ENCODE peak calls at places on chromosome 1, in eight cellular contexts. One of them, this sample, is unnamed.

GRCh38 chr1:33424610-33425009 is 6.3 kb downstream of the PHC2 start:
- DNase-seq in spleen: no peak
- DNase-seq in stomach: no peak
- DNase-seq in prostate gland: no peak
- DNase-seq in esophagus muscularis mucosa: no peak
- DNase-seq in transverse colon: no peak
- DNase-seq in sigmoid colon: no peak
- DNase-seq in breast epithelium: no peak
- DNase-seq in this sample: no peak

GRCh38 chr1:222090103-222090502 is 348.2 kb upstream of the DUSP10 start:
- DNase-seq in spleen: no peak
- DNase-seq in stomach: no peak
- DNase-seq in prostate gland: no peak
- DNase-seq in esophagus muscularis mucosa: peak
- DNase-seq in transverse colon: no peak
- DNase-seq in sigmoid colon: no peak
- DNase-seq in breast epithelium: no peak
- DNase-seq in this sample: no peak

GRCh38 chr1:115757866-115758265 is 10.6 kb downstream of the CASQ2 start:
- DNase-seq in spleen: no peak
- DNase-seq in stomach: no peak
- DNase-seq in prostate gland: no peak
- DNase-seq in esophagus muscularis mucosa: peak
- DNase-seq in transverse colon: no peak
- DNase-seq in sigmoid colon: no peak
- DNase-seq in breast epithelium: no peak
- DNase-seq in this sample: no peak

GRCh38 chr1:161298116-161298515 is 11.7 kb downstream of the MPZ start:
- DNase-seq in spleen: no peak
- DNase-seq in stomach: no peak
- DNase-seq in prostate gland: no peak
- DNase-seq in esophagus muscularis mucosa: no peak
- DNase-seq in transverse colon: no peak
- DNase-seq in sigmoid colon: no peak
- DNase-seq in breast epithelium: no peak
- DNase-seq in this sample: no peak

GRCh38 chr1:109713636-109714035 is 1.6 kb downstream of the GSTM5 start:
- DNase-seq in spleen: no peak
- DNase-seq in stomach: no peak
- DNase-seq in prostate gland: no peak
- DNase-seq in esophagus muscularis mucosa: peak
- DNase-seq in transverse colon: no peak
- DNase-seq in sigmoid colon: no peak
- DNase-seq in breast epithelium: no peak
- DNase-seq in this sample: no peak

GRCh38 chr1:36223373-36223995 is 759 bp upstream of the THRAP3 start:
- DNase-seq in spleen: no peak
- DNase-seq in stomach: no peak
- DNase-seq in prostate gland: peak
- DNase-seq in esophagus muscularis mucosa: no peak
- DNase-seq in transverse colon: peak
- DNase-seq in sigmoid colon: no peak
- DNase-seq in breast epithelium: no peak
- DNase-seq in this sample: no peak

GRCh38 chr1:186175588-186175987 is 199.5 kb downstream of the TPR start:
- DNase-seq in spleen: no peak
- DNase-seq in stomach: no peak
- DNase-seq in prostate gland: peak
- DNase-seq in esophagus muscularis mucosa: no peak
- DNase-seq in transverse colon: no peak
- DNase-seq in sigmoid colon: no peak
- DNase-seq in breast epithelium: no peak
- DNase-seq in this sample: no peak

GRCh38 chr1:224510880-224511645 is 76.5 kb upstream of the WDR26 start:
- DNase-seq in spleen: no peak
- DNase-seq in stomach: no peak
- DNase-seq in prostate gland: no peak
- DNase-seq in esophagus muscularis mucosa: no peak
- DNase-seq in transverse colon: no peak
- DNase-seq in sigmoid colon: no peak
- DNase-seq in breast epithelium: no peak
- DNase-seq in this sample: no peak

GRCh38 chr1:216563096-216563495 is 139.8 kb upstream of the USH2A start:
- DNase-seq in spleen: no peak
- DNase-seq in stomach: no peak
- DNase-seq in prostate gland: no peak
- DNase-seq in esophagus muscularis mucosa: no peak
- DNase-seq in transverse colon: no peak
- DNase-seq in sigmoid colon: no peak
- DNase-seq in breast epithelium: no peak
- DNase-seq in this sample: no peak

GRCh38 chr1:83775977-83776603 is 222.8 kb downstream of the TTLL7 start:
- DNase-seq in spleen: no peak
- DNase-seq in stomach: no peak
- DNase-seq in prostate gland: no peak
- DNase-seq in esophagus muscularis mucosa: no peak
- DNase-seq in transverse colon: no peak
- DNase-seq in sigmoid colon: no peak
- DNase-seq in breast epithelium: no peak
- DNase-seq in this sample: no peak

DNA sequence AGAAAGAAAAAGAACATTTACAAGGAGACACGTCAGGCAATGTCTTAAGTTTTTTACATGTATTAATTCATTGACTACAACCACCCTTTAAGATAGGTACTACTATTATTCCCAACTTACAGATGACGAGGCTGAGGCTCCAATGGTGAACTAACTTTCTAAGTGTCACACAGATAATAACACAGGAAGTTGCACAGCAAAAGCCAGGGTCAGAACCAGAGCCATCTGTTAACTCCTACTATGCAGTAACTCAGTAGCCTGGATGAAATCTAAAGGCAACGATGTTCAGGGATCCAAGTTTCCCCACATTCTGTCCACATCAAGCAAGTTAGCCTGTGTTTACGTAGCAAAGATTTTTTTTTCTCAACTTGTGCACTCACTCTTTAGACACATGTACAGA is 371.7 kb downstream of the PTPRC start:
- DNase-seq in spleen: no peak
- DNase-seq in stomach: no peak
- DNase-seq in prostate gland: no peak
- DNase-seq in esophagus muscularis mucosa: no peak
- DNase-seq in transverse colon: no peak
- DNase-seq in sigmoid colon: no peak
- DNase-seq in breast epithelium: no peak
- DNase-seq in this sample: no peak
- TF ChIP-seq POLR2A in spleen: no peak
- TF ChIP-seq POLR2A in stomach: no peak
- TF ChIP-seq POLR2A in prostate gland: no peak
- TF ChIP-seq POLR2A in esophagus muscularis mucosa: no peak
- TF ChIP-seq POLR2A in transverse colon: no peak
- TF ChIP-seq POLR2A in sigmoid colon: no peak
- TF ChIP-seq POLR2A in breast epithelium: no peak
- TF ChIP-seq POLR2A in this sample: no peak

GRCh38 chr1:176174108-176174507 is 33.0 kb downstream of the COP1 start:
- DNase-seq in spleen: no peak
- DNase-seq in stomach: no peak
- DNase-seq in prostate gland: no peak
- DNase-seq in esophagus muscularis mucosa: no peak
- DNase-seq in transverse colon: no peak
- DNase-seq in sigmoid colon: no peak
- DNase-seq in breast epithelium: no peak
- DNase-seq in this sample: no peak

GRCh38 chr1:176177764-176178163 is 29.3 kb downstream of the COP1 start:
- DNase-seq in spleen: no peak
- DNase-seq in stomach: no peak
- DNase-seq in prostate gland: no peak
- DNase-seq in esophagus muscularis mucosa: no peak
- DNase-seq in transverse colon: no peak
- DNase-seq in sigmoid colon: no peak
- DNase-seq in breast epithelium: no peak
- DNase-seq in this sample: no peak

GRCh38 chr1:176167210-176167609 is 39.9 kb downstream of the COP1 start:
- DNase-seq in spleen: no peak
- DNase-seq in stomach: no peak
- DNase-seq in prostate gland: no peak
- DNase-seq in esophagus muscularis mucosa: no peak
- DNase-seq in transverse colon: no peak
- DNase-seq in sigmoid colon: no peak
- DNase-seq in breast epithelium: no peak
- DNase-seq in this sample: no peak

GRCh38 chr1:176172215-176172614 is 34.9 kb downstream of the COP1 start:
- DNase-seq in spleen: no peak
- DNase-seq in stomach: no peak
- DNase-seq in prostate gland: no peak
- DNase-seq in esophagus muscularis mucosa: no peak
- DNase-seq in transverse colon: no peak
- DNase-seq in sigmoid colon: no peak
- DNase-seq in breast epithelium: no peak
- DNase-seq in this sample: no peak
- H3K27ac ChIP-seq in spleen: no peak
- H3K27ac ChIP-seq in stomach: no peak
- H3K27ac ChIP-seq in prostate gland: no peak
- H3K27ac ChIP-seq in esophagus muscularis mucosa: no peak
- H3K27ac ChIP-seq in transverse colon: no peak
- H3K27ac ChIP-seq in sigmoid colon: no peak
- H3K27ac ChIP-seq in breast epithelium: no peak
- H3K27ac ChIP-seq in this sample: no peak

DNA sequence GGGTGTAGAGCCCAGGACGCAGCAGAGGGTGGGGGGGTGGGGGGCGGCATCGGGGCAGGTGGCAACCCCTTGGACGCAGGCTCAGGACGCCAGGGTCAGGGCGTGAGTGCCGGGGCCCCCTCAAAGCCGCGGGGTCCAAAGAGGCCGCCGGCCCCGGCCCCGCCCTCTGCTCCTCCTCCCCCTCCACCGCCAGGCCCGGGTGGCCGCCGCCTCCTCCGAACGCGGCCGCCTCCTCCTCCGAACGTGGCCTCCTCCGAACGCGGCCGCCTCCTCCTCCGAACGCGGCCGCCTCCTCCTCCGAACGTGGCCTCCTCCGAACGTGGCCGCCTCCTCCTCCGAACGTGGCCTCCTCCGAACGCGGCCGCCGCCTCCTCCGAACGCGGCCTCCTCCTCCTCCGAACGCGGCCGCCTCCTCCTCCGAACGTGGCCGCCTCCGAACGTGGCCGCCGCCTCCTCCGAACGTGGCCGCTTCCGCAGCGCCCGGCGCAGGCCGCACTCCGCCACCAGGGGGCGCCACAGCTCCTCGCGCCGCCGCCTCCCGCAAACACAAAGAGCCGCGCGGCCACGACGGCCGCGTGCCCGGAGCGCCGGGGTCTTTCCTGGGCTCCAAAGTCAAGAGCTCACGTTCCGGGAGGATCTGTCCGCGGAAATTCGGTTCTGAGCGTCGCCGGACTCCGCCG is 19.3 kb upstream of the SAMD11 start:
- DNase-seq in spleen: peak
- DNase-seq in stomach: peak
- DNase-seq in prostate gland: peak
- DNase-seq in esophagus muscularis mucosa: peak
- DNase-seq in transverse colon: peak
- DNase-seq in sigmoid colon: peak
- DNase-seq in breast epithelium: peak
- DNase-seq in this sample: peak
- TF ChIP-seq POLR2AphosphoS5 in spleen: peak
- TF ChIP-seq POLR2AphosphoS5 in stomach: peak
- TF ChIP-seq POLR2AphosphoS5 in prostate gland: no peak
- TF ChIP-seq POLR2AphosphoS5 in esophagus muscularis mucosa: no peak
- TF ChIP-seq POLR2AphosphoS5 in transverse colon: no peak
- TF ChIP-seq POLR2AphosphoS5 in sigmoid colon: no peak
- TF ChIP-seq POLR2AphosphoS5 in breast epithelium: no peak
- TF ChIP-seq POLR2AphosphoS5 in this sample: no peak

GRCh38 chr1:19612516-19612915 is 31.6 kb upstream of the NBL1 start:
- DNase-seq in spleen: no peak
- DNase-seq in stomach: no peak
- DNase-seq in prostate gland: no peak
- DNase-seq in esophagus muscularis mucosa: no peak
- DNase-seq in transverse colon: peak
- DNase-seq in sigmoid colon: no peak
- DNase-seq in breast epithelium: no peak
- DNase-seq in this sample: no peak

GRCh38 chr1:19610282-19610978 is 33.7 kb upstream of the NBL1 start:
- DNase-seq in spleen: no peak
- DNase-seq in stomach: no peak
- DNase-seq in prostate gland: no peak
- DNase-seq in esophagus muscularis mucosa: no peak
- DNase-seq in transverse colon: no peak
- DNase-seq in sigmoid colon: no peak
- DNase-seq in breast epithelium: no peak
- DNase-seq in this sample: no peak

GRCh38 chr1:19616489-19616888 is 27.6 kb upstream of the NBL1 start:
- DNase-seq in spleen: no peak
- DNase-seq in stomach: no peak
- DNase-seq in prostate gland: no peak
- DNase-seq in esophagus muscularis mucosa: no peak
- DNase-seq in transverse colon: no peak
- DNase-seq in sigmoid colon: no peak
- DNase-seq in breast epithelium: no peak
- DNase-seq in this sample: no peak

GRCh38 chr1:19615438-19615837 is 28.7 kb upstream of the NBL1 start:
- DNase-seq in spleen: no peak
- DNase-seq in stomach: no peak
- DNase-seq in prostate gland: no peak
- DNase-seq in esophagus muscularis mucosa: no peak
- DNase-seq in transverse colon: no peak
- DNase-seq in sigmoid colon: no peak
- DNase-seq in breast epithelium: no peak
- DNase-seq in this sample: no peak

GRCh38 chr1:19613075-19613748 is 30.9 kb upstream of the NBL1 start:
- DNase-seq in spleen: no peak
- DNase-seq in stomach: peak
- DNase-seq in prostate gland: no peak
- DNase-seq in esophagus muscularis mucosa: no peak
- DNase-seq in transverse colon: peak
- DNase-seq in sigmoid colon: no peak
- DNase-seq in breast epithelium: no peak
- DNase-seq in this sample: no peak
- TF ChIP-seq POLR2A in spleen: no peak
- TF ChIP-seq POLR2A in stomach: no peak
- TF ChIP-seq POLR2A in prostate gland: no peak
- TF ChIP-seq POLR2A in esophagus muscularis mucosa: no peak
- TF ChIP-seq POLR2A in transverse colon: peak
- TF ChIP-seq POLR2A in sigmoid colon: no peak
- TF ChIP-seq POLR2A in breast epithelium: no peak
- TF ChIP-seq POLR2A in this sample: no peak

This sample was measured in vagina.